ENCODE peak calls at places on chromosomes 5 and 9, in four cellular contexts. One of them, this sample, is unnamed.

GRCh38 chr5:66440202-66440680 is 156.0 kb upstream of the MAST4 start:
- DNase-seq in stimulated activated CD8-positive, alpha-beta memory T cell treated with anti-CD3 and anti-CD28 coated beads, Interleukin-7, amount 100 ng/mL, for 1 hour: no peak
- DNase-seq in activated CD8-positive, alpha-beta memory T cell treated with anti-CD3 and anti-CD28 coated beads for 4 hours: no peak
- DNase-seq in trophoblast cell: peak; percentile 17
- DNase-seq in this sample: no peak

GRCh38 chr9:130348341-130348740 is 82.8 kb downstream of the HMCN2 start:
- DNase-seq in stimulated activated CD8-positive, alpha-beta memory T cell treated with anti-CD3 and anti-CD28 coated beads, Interleukin-7, amount 100 ng/mL, for 1 hour: no peak
- DNase-seq in activated CD8-positive, alpha-beta memory T cell treated with anti-CD3 and anti-CD28 coated beads for 4 hours: no peak
- DNase-seq in trophoblast cell: no peak
- DNase-seq in this sample: no peak

GRCh38 chr5:38925154-38925925 is 79.5 kb downstream of the OSMR start:
- DNase-seq in stimulated activated CD8-positive, alpha-beta memory T cell treated with anti-CD3 and anti-CD28 coated beads, Interleukin-7, amount 100 ng/mL, for 1 hour: no peak
- DNase-seq in activated CD8-positive, alpha-beta memory T cell treated with anti-CD3 and anti-CD28 coated beads for 4 hours: no peak
- DNase-seq in trophoblast cell: peak; percentile 58
- DNase-seq in this sample: no peak

GRCh38 chr9:15936316-15936869 is 383.6 kb downstream of the CCDC171 start:
- DNase-seq in stimulated activated CD8-positive, alpha-beta memory T cell treated with anti-CD3 and anti-CD28 coated beads, Interleukin-7, amount 100 ng/mL, for 1 hour: no peak
- DNase-seq in activated CD8-positive, alpha-beta memory T cell treated with anti-CD3 and anti-CD28 coated beads for 4 hours: no peak
- DNase-seq in trophoblast cell: no peak
- DNase-seq in this sample: peak; percentile 7

GRCh38 chr5:124162782-124163532 is 583.5 kb downstream of the ZNF608 start:
- DNase-seq in stimulated activated CD8-positive, alpha-beta memory T cell treated with anti-CD3 and anti-CD28 coated beads, Interleukin-7, amount 100 ng/mL, for 1 hour: no peak
- DNase-seq in activated CD8-positive, alpha-beta memory T cell treated with anti-CD3 and anti-CD28 coated beads for 4 hours: no peak
- DNase-seq in trophoblast cell: no peak
- DNase-seq in this sample: peak; percentile 8

GRCh38 chr9:16705121-16705604 is 165.3 kb downstream of the BNC2 start:
- DNase-seq in stimulated activated CD8-positive, alpha-beta memory T cell treated with anti-CD3 and anti-CD28 coated beads, Interleukin-7, amount 100 ng/mL, for 1 hour: no peak
- DNase-seq in activated CD8-positive, alpha-beta memory T cell treated with anti-CD3 and anti-CD28 coated beads for 4 hours: no peak
- DNase-seq in trophoblast cell: peak; percentile 54
- DNase-seq in this sample: peak; percentile 74

GRCh38 chr5:56270058-56270457 is 36.9 kb upstream of the ANKRD55 start:
- DNase-seq in stimulated activated CD8-positive, alpha-beta memory T cell treated with anti-CD3 and anti-CD28 coated beads, Interleukin-7, amount 100 ng/mL, for 1 hour: no peak
- DNase-seq in activated CD8-positive, alpha-beta memory T cell treated with anti-CD3 and anti-CD28 coated beads for 4 hours: no peak
- DNase-seq in trophoblast cell: no peak
- DNase-seq in this sample: no peak

GRCh38 chr9:69584746-69585145 is 87.4 kb downstream of the APBA1 start:
- DNase-seq in stimulated activated CD8-positive, alpha-beta memory T cell treated with anti-CD3 and anti-CD28 coated beads, Interleukin-7, amount 100 ng/mL, for 1 hour: no peak
- DNase-seq in activated CD8-positive, alpha-beta memory T cell treated with anti-CD3 and anti-CD28 coated beads for 4 hours: no peak
- DNase-seq in trophoblast cell: no peak
- DNase-seq in this sample: no peak

GRCh38 chr5:2703041-2703440 is 48.4 kb downstream of the IRX2 start:
- DNase-seq in stimulated activated CD8-positive, alpha-beta memory T cell treated with anti-CD3 and anti-CD28 coated beads, Interleukin-7, amount 100 ng/mL, for 1 hour: no peak
- DNase-seq in activated CD8-positive, alpha-beta memory T cell treated with anti-CD3 and anti-CD28 coated beads for 4 hours: no peak
- DNase-seq in trophoblast cell: no peak
- DNase-seq in this sample: no peak

GRCh38 chr5:93163010-93163663 is 417.9 kb downstream of the NR2F1-AS1 start:
- DNase-seq in stimulated activated CD8-positive, alpha-beta memory T cell treated with anti-CD3 and anti-CD28 coated beads, Interleukin-7, amount 100 ng/mL, for 1 hour: no peak
- DNase-seq in activated CD8-positive, alpha-beta memory T cell treated with anti-CD3 and anti-CD28 coated beads for 4 hours: no peak
- DNase-seq in trophoblast cell: peak; percentile 75
- DNase-seq in this sample: no peak

GRCh38 chr9:111910428-111910827 is 13.8 kb downstream of the UGCG start:
- DNase-seq in stimulated activated CD8-positive, alpha-beta memory T cell treated with anti-CD3 and anti-CD28 coated beads, Interleukin-7, amount 100 ng/mL, for 1 hour: no peak
- DNase-seq in activated CD8-positive, alpha-beta memory T cell treated with anti-CD3 and anti-CD28 coated beads for 4 hours: no peak
- DNase-seq in trophoblast cell: no peak
- DNase-seq in this sample: no peak

GRCh38 chr5:160749682-160750081 is 102.3 kb downstream of the ATP10B start:
- DNase-seq in stimulated activated CD8-positive, alpha-beta memory T cell treated with anti-CD3 and anti-CD28 coated beads, Interleukin-7, amount 100 ng/mL, for 1 hour: no peak
- DNase-seq in activated CD8-positive, alpha-beta memory T cell treated with anti-CD3 and anti-CD28 coated beads for 4 hours: no peak
- DNase-seq in trophoblast cell: no peak
- DNase-seq in this sample: no peak

GRCh38 chr9:89534888-89535287 is 37.0 kb upstream of the SEMA4D start:
- DNase-seq in stimulated activated CD8-positive, alpha-beta memory T cell treated with anti-CD3 and anti-CD28 coated beads, Interleukin-7, amount 100 ng/mL, for 1 hour: no peak
- DNase-seq in activated CD8-positive, alpha-beta memory T cell treated with anti-CD3 and anti-CD28 coated beads for 4 hours: no peak
- DNase-seq in trophoblast cell: no peak
- DNase-seq in this sample: no peak

GRCh38 chr9:115016369-115016768 is 86.0 kb upstream of the TNFSF8 start:
- DNase-seq in stimulated activated CD8-positive, alpha-beta memory T cell treated with anti-CD3 and anti-CD28 coated beads, Interleukin-7, amount 100 ng/mL, for 1 hour: no peak
- DNase-seq in activated CD8-positive, alpha-beta memory T cell treated with anti-CD3 and anti-CD28 coated beads for 4 hours: no peak
- DNase-seq in trophoblast cell: peak; percentile 44
- DNase-seq in this sample: no peak

GRCh38 chr9:87505869-87506678 is 8.4 kb downstream of the DAPK1 start:
- DNase-seq in stimulated activated CD8-positive, alpha-beta memory T cell treated with anti-CD3 and anti-CD28 coated beads, Interleukin-7, amount 100 ng/mL, for 1 hour: no peak
- DNase-seq in activated CD8-positive, alpha-beta memory T cell treated with anti-CD3 and anti-CD28 coated beads for 4 hours: no peak
- DNase-seq in trophoblast cell: no peak
- DNase-seq in this sample: no peak

GRCh38 chr9:127612993-127613954 is 1.2 kb downstream of the STXBP1 start:
- DNase-seq in stimulated activated CD8-positive, alpha-beta memory T cell treated with anti-CD3 and anti-CD28 coated beads, Interleukin-7, amount 100 ng/mL, for 1 hour: peak; percentile 6
- DNase-seq in activated CD8-positive, alpha-beta memory T cell treated with anti-CD3 and anti-CD28 coated beads for 4 hours: no peak
- DNase-seq in trophoblast cell: peak; percentile 66
- DNase-seq in this sample: peak; percentile 52

GRCh38 chr9:137156567-137157375 is 13.1 kb downstream of the LRRC26 start:
- DNase-seq in stimulated activated CD8-positive, alpha-beta memory T cell treated with anti-CD3 and anti-CD28 coated beads, Interleukin-7, amount 100 ng/mL, for 1 hour: peak; percentile 39
- DNase-seq in activated CD8-positive, alpha-beta memory T cell treated with anti-CD3 and anti-CD28 coated beads for 4 hours: peak; percentile 52
- DNase-seq in trophoblast cell: peak; percentile 28
- DNase-seq in this sample: peak; percentile 67

GRCh38 chr5:71924980-71925379 is 182.3 kb upstream of the MAP1B start:
- DNase-seq in stimulated activated CD8-positive, alpha-beta memory T cell treated with anti-CD3 and anti-CD28 coated beads, Interleukin-7, amount 100 ng/mL, for 1 hour: no peak
- DNase-seq in activated CD8-positive, alpha-beta memory T cell treated with anti-CD3 and anti-CD28 coated beads for 4 hours: no peak
- DNase-seq in trophoblast cell: no peak
- DNase-seq in this sample: no peak

GRCh38 chr5:83145241-83145640 is 67.9 kb downstream of the XRCC4 start:
- DNase-seq in stimulated activated CD8-positive, alpha-beta memory T cell treated with anti-CD3 and anti-CD28 coated beads, Interleukin-7, amount 100 ng/mL, for 1 hour: no peak
- DNase-seq in activated CD8-positive, alpha-beta memory T cell treated with anti-CD3 and anti-CD28 coated beads for 4 hours: no peak
- DNase-seq in trophoblast cell: no peak
- DNase-seq in this sample: no peak

GRCh38 chr5:33398501-33398900 is 42.3 kb upstream of the TARS1 start:
- DNase-seq in stimulated activated CD8-positive, alpha-beta memory T cell treated with anti-CD3 and anti-CD28 coated beads, Interleukin-7, amount 100 ng/mL, for 1 hour: no peak
- DNase-seq in activated CD8-positive, alpha-beta memory T cell treated with anti-CD3 and anti-CD28 coated beads for 4 hours: no peak
- DNase-seq in trophoblast cell: no peak
- DNase-seq in this sample: no peak